ENCODE peak calls at places on chromosome X, in ten cellular contexts. O is fibroblast of lung, I is fibroblast of mammary gland, X is spleen, K is colonic mucosa, A is choroid plexus epithelial cell, G is cardiac muscle cell, M is stomach, H is Peyer's patch, J is IMR-90. Y is an unnamed sample.
A peak's percentile ranks its signal among the peaks of the same experiment; 100 is the strongest.

GRCh38 chrX:39767446-39767845 is 330.3 kb downstream of the BCOR start:
- DNase-seq in O (peak; percentile 38), I (peak; percentile 38), X (no peak), K (no peak), A (no peak), G (peak; percentile 38), M (no peak), H (no peak), J (peak; percentile 14), Y (no peak)

GRCh38 chrX:30961805-30962204 is 72.8 kb upstream of the TAB3 start:
- DNase-seq in O (no peak), I (no peak), X (no peak), K (no peak), A (no peak), G (no peak), M (no peak), H (no peak), J (no peak), Y (no peak)

GRCh38 chrX:44228621-44229020 is 114.9 kb downstream of the EFHC2 start:
- DNase-seq in O (no peak), I (no peak), X (no peak), K (no peak), A (no peak), G (no peak), M (no peak), H (no peak), J (no peak), Y (no peak)

GRCh38 chrX:148567229-148567628 is 66.8 kb downstream of the AFF2 start:
- DNase-seq in O (peak; percentile 27), I (no peak), X (no peak), K (no peak), A (peak; percentile 13), G (peak; percentile 60), M (no peak), H (no peak), J (peak; percentile 25), Y (peak; percentile 40)

GRCh38 chrX:104285201-104285600 is 30.5 kb upstream of the ESX1 start:
- DNase-seq in O (no peak), I (no peak), X (no peak), K (no peak), A (no peak), G (no peak), M (no peak), H (no peak), J (no peak), Y (no peak)

GRCh38 chrX:19794690-19795089 is 92.7 kb downstream of the SH3KBP1 start:
- DNase-seq in O (no peak), I (no peak), X (no peak), K (no peak), A (no peak), G (no peak), M (no peak), H (no peak), J (no peak), Y (peak; percentile 21)

GRCh38 chrX:115957862-115958490 is 212.6 kb upstream of the AGTR2 start:
- DNase-seq in O (no peak), I (no peak), X (no peak), K (no peak), A (no peak), G (no peak), M (no peak), H (no peak), J (no peak), Y (no peak)

GRCh38 chrX:130915302-130915701 is 12.3 kb upstream of the ENOX2 start:
- DNase-seq in O (peak; percentile 56), I (peak; percentile 48), X (no peak), K (no peak), A (peak; percentile 39), G (peak; percentile 52), M (no peak), H (no peak), J (peak; percentile 37), Y (peak; percentile 40)

GRCh38 chrX:106898462-106898861 is 4.7 kb downstream of the RIPPLY1 start:
- DNase-seq in O (peak; percentile 70), I (peak; percentile 70), X (no peak), K (no peak), A (peak; percentile 77), G (peak; percentile 71), M (no peak), H (no peak), J (peak; percentile 53), Y (peak; percentile 73)
- TF ChIP-seq CTCF in O (peak; percentile 41), I (peak; percentile 44), X (peak; percentile 16), K (peak; percentile 22), A (peak; percentile 52), G (peak; percentile 40), M (peak; percentile 11), H (peak; percentile 73), J (peak; percentile 55), Y (peak; percentile 40)

GRCh38 chrX:97045470-97045869 is 161.8 kb downstream of the RPA4 start:
- DNase-seq in O (no peak), I (peak; percentile 15), X (no peak), K (no peak), A (no peak), G (no peak), M (no peak), H (no peak), J (no peak), Y (no peak)

DNA sequence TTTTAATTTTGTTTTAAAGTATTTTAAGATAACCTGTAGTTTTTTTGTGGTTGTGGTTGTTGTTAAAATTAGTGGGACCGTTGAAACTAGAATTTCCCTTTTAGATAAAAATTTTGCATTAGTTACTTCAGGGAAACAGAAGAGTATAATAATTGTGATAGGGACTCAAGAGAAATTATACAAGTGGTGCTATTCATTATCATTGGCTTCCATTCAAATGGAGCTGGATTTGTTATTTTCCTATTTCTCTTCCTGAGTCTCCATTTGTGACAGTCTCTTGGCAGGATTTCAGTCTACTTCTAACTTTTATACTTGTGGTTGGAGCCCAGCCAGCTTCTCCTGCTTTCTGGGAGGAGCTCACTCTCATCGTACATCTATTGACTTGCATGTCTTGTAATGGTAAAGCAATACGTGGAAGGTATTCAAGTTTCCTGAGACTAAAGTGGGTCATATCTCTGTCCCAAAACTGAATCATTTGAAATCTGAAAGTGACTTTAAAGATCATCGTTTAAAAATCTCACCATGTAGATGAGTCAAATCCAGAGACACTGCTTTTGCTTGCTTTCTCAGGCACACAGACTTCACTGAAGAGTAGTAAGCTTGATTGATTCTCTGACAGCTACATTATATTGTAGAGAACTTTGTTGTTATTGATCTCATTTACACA is 155.8 kb downstream of the RPA4 start:
- DNase-seq in O (peak; percentile 60), I (peak; percentile 53), X (no peak), K (peak; percentile 36), A (peak; percentile 66), G (peak; percentile 81), M (peak; percentile 27), H (no peak), J (peak; percentile 26), Y (peak; percentile 81)
- H3K4me3 ChIP-seq in O (no peak overlapping the region), I (no peak overlapping the region), X (no peak overlapping the region), K (no peak overlapping the region), A (no peak overlapping the region), G (no peak overlapping the region), M (no peak overlapping the region), H (no peak overlapping the region), J (no peak overlapping the region), Y (no peak overlapping the region)

GRCh38 chrX:16807548-16807947 is 21.3 kb downstream of the TXLNG start:
- DNase-seq in O (peak; percentile 23), I (peak; percentile 50), X (no peak), K (no peak), A (no peak), G (peak; percentile 51), M (no peak), H (no peak), J (peak; percentile 38), Y (peak; percentile 60)
- TF ChIP-seq CTCF in O (no peak), I (peak; percentile 45), X (no peak), K (peak; percentile 53), A (peak; percentile 19), G (peak; percentile 51), M (no peak), H (peak; percentile 7), J (peak; percentile 39), Y (peak; percentile 56)

GRCh38 chrX:49040376-49040955 is 2.7 kb downstream of the TFE3 start:
- DNase-seq in O (peak; percentile 23), I (peak; percentile 61), X (no peak), K (no peak), A (peak; percentile 14), G (peak; percentile 38), M (no peak), H (no peak), J (peak; percentile 25), Y (peak; percentile 26)
- H3K4me3 ChIP-seq in O (peak overlapping the region; percentile 36), I (peak overlapping the region; percentile 77), X (peak overlapping the region; percentile 83), K (no peak overlapping the region), A (peak overlapping the region; percentile 44), G (peak overlapping the region; percentile 0), M (peak overlapping the region; percentile 62), H (no peak overlapping the region), J (peak overlapping the region; percentile 16), Y (peak overlapping the region; percentile 68)

DNA sequence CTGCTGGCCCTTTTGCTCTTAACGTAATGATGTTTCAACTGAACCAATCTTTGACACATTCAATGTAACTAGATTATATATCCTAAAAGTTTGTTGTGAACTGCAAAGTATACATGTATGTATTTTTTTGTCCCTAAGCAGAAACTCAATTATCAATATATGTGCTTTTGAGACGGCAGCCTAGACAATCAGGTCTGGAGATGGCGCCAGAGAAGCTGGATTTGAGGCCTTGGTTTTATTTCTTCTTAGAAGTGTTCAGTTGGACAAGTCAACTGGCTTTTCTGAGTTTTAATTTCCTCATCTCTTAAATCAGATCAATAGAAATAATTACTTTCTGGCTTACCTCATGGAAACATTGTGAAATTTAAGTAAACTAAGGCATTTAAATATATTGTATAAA is 62.5 kb downstream of the DCAF8L1 start:
- DNase-seq in O (peak; percentile 55), I (no peak), X (no peak), K (peak; percentile 54), A (peak; percentile 46), G (peak; percentile 35), M (no peak), H (peak; percentile 66), J (peak; percentile 4), Y (peak; percentile 33)
- TF ChIP-seq CTCF in O (peak; percentile 39), I (peak; percentile 2), X (no peak), K (peak; percentile 42), A (peak; percentile 51), G (peak; percentile 27), M (no peak), H (peak; percentile 64), J (peak; percentile 35), Y (peak; percentile 21)

DNA sequence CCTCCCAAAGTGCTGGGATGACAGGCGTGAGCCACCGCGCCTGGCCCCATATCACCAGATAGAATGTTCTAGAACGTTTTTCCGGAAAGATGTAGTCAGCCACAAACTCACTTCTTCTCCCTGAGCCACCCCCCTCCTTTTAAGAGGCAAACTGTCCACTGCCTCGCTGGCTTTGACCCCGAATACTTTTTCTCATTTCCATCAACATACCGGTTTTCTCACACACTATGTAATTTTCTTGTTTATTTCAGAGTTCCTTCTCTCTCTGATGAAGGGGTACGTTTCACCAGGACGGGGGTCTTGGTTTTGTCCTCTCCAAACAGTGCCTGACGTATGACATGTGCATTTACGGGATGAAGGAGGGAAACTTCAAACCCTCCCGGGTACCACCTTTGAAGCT is 74.0 kb downstream of the CRLF2 start:
- DNase-seq in O (no peak), I (no peak), X (peak; percentile 14), K (no peak), A (no peak), G (no peak), M (no peak), H (no peak), J (no peak), Y (no peak)
- H3K4me3 ChIP-seq in O (no peak overlapping the region), I (no peak overlapping the region), X (no peak overlapping the region), K (no peak overlapping the region), A (no peak overlapping the region), G (no peak overlapping the region), M (no peak overlapping the region), H (no peak overlapping the region), J (no peak overlapping the region), Y (no peak overlapping the region)

GRCh38 chrX:7233632-7234406 is 85.9 kb upstream of the PUDP start:
- DNase-seq in O (no peak), I (peak; percentile 6), X (no peak), K (no peak), A (peak; percentile 1), G (no peak), M (no peak), H (no peak), J (no peak), Y (peak; percentile 0)
- TF ChIP-seq CTCF in O (no peak), I (no peak), X (no peak), K (no peak), A (no peak), G (no peak), M (no peak), H (no peak), J (peak; percentile 24), Y (no peak)